ENCODE peak calls at places on chromosomes 5 and 9, in six cellular contexts. F is LoVo; W is putamen; H is activated CD8-positive, alpha-beta T cell treated with anti-CD3 and anti-CD28 coated beads for 36 hours; R is central memory CD4-positive, alpha-beta T cell; P is activated naive CD8-positive, alpha-beta T cell treated with anti-CD3 and anti-CD28 coated beads for 36 hours. Z is an unnamed sample.

GRCh38 chr5:139808481-139809330 is 13.1 kb downstream of the PSD2 start:
- DNase-seq in P (peak; percentile 56), H (peak; percentile 65), F (no peak), R (no peak), W (no peak), Z (no peak)

GRCh38 chr5:100430268-100430900 is 104.8 kb upstream of the FAM174A start:
- DNase-seq in P (peak; percentile 23), R (peak; percentile 14), W (peak; percentile 11), H (peak; percentile 60), F (peak; percentile 58), Z (peak; percentile 26)

GRCh38 chr5:173883347-173883924 is 4.7 kb upstream of the CPEB4 start:
- DNase-seq in W (no peak), F (no peak), R (no peak), P (no peak), H (no peak), Z (no peak)

GRCh38 chr5:149149942-149150341 is 8.6 kb downstream of the ABLIM3 start:
- DNase-seq in P (no peak), H (no peak), F (no peak), R (no peak), W (no peak), Z (no peak)

GRCh38 chr5:107129051-107129450 is 541.7 kb downstream of the EFNA5 start:
- DNase-seq in P (no peak), R (no peak), F (no peak), H (no peak), W (no peak), Z (no peak)

GRCh38 chr9:656918-657583 is 184.4 kb upstream of the DMRT1 start:
- DNase-seq in H (peak; percentile 38), W (no peak), F (no peak), P (no peak), R (no peak), Z (no peak)

GRCh38 chr5:159682623-159683022 is 233.7 kb upstream of the ADRA1B start:
- DNase-seq in W (no peak), H (peak; percentile 15), R (no peak), F (no peak), P (no peak), Z (no peak)

GRCh38 chr9:131976157-131976740 is 103.4 kb downstream of the MED27 start:
- DNase-seq in W (no peak), H (no peak), P (no peak), R (no peak), F (no peak), Z (peak; percentile 7)

GRCh38 chr5:128245974-128246373 is 162.4 kb downstream of the SLC12A2 start:
- DNase-seq in P (no peak), H (no peak), W (no peak), R (no peak), F (no peak), Z (no peak)

GRCh38 chr5:132490484-132491367 is at the start of gene IRF1:
- DNase-seq in F (peak; percentile 97), W (peak; percentile 92), P (peak; percentile 99), R (peak; percentile 99), H (peak; percentile 97), Z (peak; percentile 91)

GRCh38 chr9:120742951-120743416 is 28.7 kb upstream of the MEGF9 start:
- DNase-seq in F (peak; percentile 30), P (no peak), R (peak; percentile 18), H (no peak), W (no peak), Z (peak; percentile 70)

GRCh38 chr9:116504081-116504480 is 183.0 kb upstream of the TRIM32 start:
- DNase-seq in R (no peak), H (no peak), F (no peak), P (no peak), W (no peak), Z (no peak)

GRCh38 chr9:129550199-129550839 is 70.6 kb downstream of the C9orf50 start:
- DNase-seq in W (peak; percentile 78), P (peak; percentile 24), F (peak; percentile 30), R (no peak), H (no peak), Z (no peak)

GRCh38 chr5:104375345-104375744 is 812.8 kb upstream of the NUDT12 start:
- DNase-seq in F (no peak), H (no peak), P (no peak), R (no peak), W (no peak), Z (no peak)

GRCh38 chr9:91465420-91465819 is 41.8 kb upstream of the NFIL3 start:
- DNase-seq in P (no peak), R (no peak), F (no peak), H (no peak), W (no peak), Z (no peak)

GRCh38 chr5:77380636-77381035 is 111.5 kb downstream of the WDR41 start:
- DNase-seq in F (no peak), R (no peak), H (no peak), W (no peak), P (no peak), Z (no peak)

GRCh38 chr5:66174338-66174737 is 30.2 kb downstream of the SREK1 start:
- DNase-seq in H (no peak), R (no peak), W (peak; percentile 44), P (no peak), F (no peak), Z (peak; percentile 3)

GRCh38 chr5:62960781-62961180 is 382.2 kb downstream of the LRRC70 start:
- DNase-seq in W (no peak), F (no peak), R (no peak), P (no peak), H (no peak), Z (no peak)

GRCh38 chr5:123035320-123035949 is 1.1 kb downstream of the PPIC start:
- DNase-seq in W (no peak), R (no peak), H (peak; percentile 43), P (peak; percentile 40), F (no peak), Z (peak; percentile 6)

GRCh38 chr5:32627219-32627880 is 42.0 kb downstream of the SUB1 start:
- DNase-seq in F (no peak), R (no peak), H (no peak), P (no peak), W (no peak), Z (no peak)

GRCh38 chr9:69260161-69260560 is 64.9 kb upstream of the ENTREP1 start:
- DNase-seq in P (no peak), W (no peak), H (no peak), F (no peak), R (no peak), Z (no peak)

GRCh38 chr5:148523139-148523538 is 131.2 kb downstream of the HTR4 start:
- DNase-seq in W (no peak), R (no peak), P (no peak), H (no peak), F (no peak), Z (no peak)

GRCh38 chr9:136103651-136104487 is 8.8 kb upstream of the NACC2 start:
- DNase-seq in F (no peak), R (no peak), P (no peak), W (no peak), H (no peak), Z (no peak)

GRCh38 chr5:162325143-162325727 is 257.7 kb downstream of the GABRG2 start:
- DNase-seq in R (no peak), P (no peak), W (no peak), H (no peak), F (no peak), Z (no peak)

GRCh38 chr5:156755421-156756087 is 94.5 kb upstream of the PPP1R2B start:
- DNase-seq in R (no peak), F (no peak), P (no peak), H (no peak), W (no peak), Z (no peak)

GRCh38 chr9:675697-676370 is 165.7 kb upstream of the DMRT1 start:
- DNase-seq in R (no peak), W (no peak), F (no peak), H (no peak), P (no peak), Z (no peak)

GRCh38 chr5:27619982-27620381 is 581.6 kb upstream of the CDH9 start:
- DNase-seq in F (no peak), W (no peak), P (no peak), H (no peak), R (no peak), Z (no peak)

GRCh38 chr9:128568470-128569083 is 16.2 kb downstream of the SPTAN1 start:
- DNase-seq in H (no peak), P (no peak), R (no peak), F (no peak), W (no peak), Z (no peak)

GRCh38 chr5:66554211-66554610 is 42.0 kb upstream of the MAST4 start:
- DNase-seq in H (peak; percentile 57), F (peak; percentile 29), P (peak; percentile 41), R (no peak), W (no peak), Z (no peak)

GRCh38 chr5:51684794-51685355 is 301.6 kb downstream of the ISL1 start:
- DNase-seq in R (no peak), W (no peak), F (no peak), H (no peak), P (no peak), Z (no peak)

GRCh38 chr5:136424835-136425694 is 59.7 kb upstream of the TRPC7 start:
- DNase-seq in W (peak; percentile 42), H (peak; percentile 75), P (peak; percentile 34), R (no peak), F (peak; percentile 69), Z (peak; percentile 56)

GRCh38 chr5:173477320-173478055 is 139.0 kb downstream of the BOD1 start:
- DNase-seq in W (no peak), R (no peak), F (no peak), H (no peak), P (no peak), Z (no peak)

GRCh38 chr9:117034862-117035261 is 347.8 kb downstream of the TRIM32 start:
- DNase-seq in W (no peak), F (no peak), R (no peak), P (no peak), H (no peak), Z (no peak)

GRCh38 chr9:127022913-127023665 is 99.3 kb downstream of the ANGPTL2 start:
- DNase-seq in P (no peak), H (no peak), R (no peak), F (no peak), W (no peak), Z (no peak)

GRCh38 chr5:93151896-93152295 is 429.1 kb downstream of the NR2F1-AS1 start:
- DNase-seq in R (no peak), P (no peak), H (no peak), F (no peak), W (no peak), Z (no peak)

GRCh38 chr5:54215233-54215736 is 95.1 kb downstream of the ARL15 start:
- DNase-seq in P (no peak), W (no peak), R (no peak), H (no peak), F (no peak), Z (no peak)

GRCh38 chr5:1521054-1521453 is 2.7 kb downstream of the LPCAT1 start:
- DNase-seq in W (no peak), R (no peak), H (no peak), P (no peak), F (no peak), Z (no peak)

GRCh38 chr9:94772128-94772527 is 45.6 kb downstream of the AOPEP start:
- DNase-seq in W (no peak), R (no peak), H (no peak), F (no peak), P (no peak), Z (no peak)

GRCh38 chr5:6820851-6821479 is 107.7 kb downstream of the TENT4A start:
- DNase-seq in F (no peak), P (peak; percentile 57), H (peak; percentile 71), W (no peak), R (peak; percentile 14), Z (peak; percentile 47)

GRCh38 chr5:64838376-64838775 is 69.6 kb downstream of the CWC27 start:
- DNase-seq in H (no peak), P (no peak), R (no peak), F (no peak), W (no peak), Z (no peak)